ENCODE peak calls at places on chromosomes 12 and 14, in eight cellular contexts. X is psoas muscle; Q is HCT116; U is uterus; G is CD4-positive, alpha-beta memory T cell; J is mammary epithelial cell; Y is lower lobe of right lung; C is SK-N-SH. Z is an unnamed sample. For H3K4me1, the result is how much of the 10 kb centered on the place peaks cover.

GRCh38 chr12:101019667-101020066 is 190.4 kb downstream of the SLC5A8 start:
- DNase-seq in X (no peak), Q (no peak), U (no peak), G (no peak), J (peak), Y (no peak), C (no peak), Z (no peak)

GRCh38 chr12:124520258-124520657 is 47.2 kb downstream of the NCOR2 start:
- DNase-seq in X (no peak), Q (no peak), U (peak), G (no peak), J (peak), Y (peak), C (no peak), Z (no peak)

GRCh38 chr12:70756791-70757190 is 119.6 kb upstream of the PTPRB start:
- DNase-seq in X (no peak), Q (no peak), U (no peak), G (no peak), J (no peak), Y (no peak), C (peak), Z (no peak)

GRCh38 chr12:65875635-65876034 is 51.4 kb downstream of the HMGA2 start:
- DNase-seq in X (no peak), Q (no peak), U (no peak), G (no peak), J (no peak), Y (no peak), C (no peak), Z (no peak)

GRCh38 chr14:82879949-82880535 is 1346.4 kb upstream of the SEL1L start:
- DNase-seq in X (no peak), Q (no peak), U (no peak), G (no peak), J (no peak), Y (no peak), C (no peak), Z (no peak)

GRCh38 chr12:130557201-130557600 is 158.9 kb downstream of the RIMBP2 start:
- DNase-seq in X (no peak), Q (no peak), U (no peak), G (no peak), J (no peak), Y (no peak), C (no peak), Z (no peak)

GRCh38 chr12:131827961-131828534 is at the start of gene MMP17:
- DNase-seq in X (peak), Q (no peak), U (peak), G (peak), J (peak), Y (no peak), C (peak), Z (peak)

GRCh38 chr12:105100207-105100985 is 7.1 kb upstream of the WASHC4 start:
- DNase-seq in X (no peak), Q (peak), U (no peak), G (no peak), J (peak), Y (no peak), C (no peak), Z (no peak)

GRCh38 chr12:123479442-123480180 is 21.7 kb downstream of the SNRNP35 start:
- DNase-seq in X (peak), Q (no peak), U (no peak), G (no peak), J (no peak), Y (no peak), C (no peak), Z (no peak)

GRCh38 chr14:69133206-69134125 is 19.5 kb downstream of the DCAF5 start:
- DNase-seq in X (no peak), Q (no peak), U (no peak), G (no peak), J (peak), Y (no peak), C (peak), Z (no peak)

GRCh38 chr14:34498684-34499412 is 36.8 kb upstream of the SPTSSA start:
- DNase-seq in X (no peak), Q (peak), U (no peak), G (no peak), J (peak), Y (no peak), C (peak), Z (no peak)

GRCh38 chr12:106248177-106248848 is 493 bp upstream of the CKAP4 start:
- DNase-seq in X (peak), Q (no peak), U (peak), G (no peak), J (peak), Y (peak), C (no peak), Z (peak)

GRCh38 chr12:104243971-104244370 is 28.4 kb downstream of the TXNRD1 start:
- DNase-seq in X (no peak), Q (no peak), U (no peak), G (no peak), J (no peak), Y (no peak), C (no peak), Z (no peak)

GRCh38 chr12:65565601-65566560 is 258.4 kb upstream of the HMGA2 start:
- DNase-seq in X (no peak), Q (no peak), U (no peak), G (no peak), J (peak), Y (no peak), C (no peak), Z (no peak)

GRCh38 chr12:40154381-40154780 is 48.5 kb upstream of the SLC2A13 start:
- DNase-seq in X (no peak), Q (no peak), U (no peak), G (no peak), J (no peak), Y (no peak), C (no peak), Z (no peak)

GRCh38 chr12:6788972-6789905 is at the start of gene CD4:
- DNase-seq in X (peak), Q (no peak), U (no peak), G (peak), J (no peak), Y (peak), C (no peak), Z (no peak)

GRCh38 chr14:103206023-103206481 is 82.8 kb downstream of the TNFAIP2 start:
- DNase-seq in X (peak), Q (no peak), U (peak), G (no peak), J (no peak), Y (no peak), C (no peak), Z (peak)

GRCh38 chr14:43471595-43471994 is 1035.5 kb downstream of the FSCB start:
- DNase-seq in X (no peak), Q (no peak), U (no peak), G (no peak), J (no peak), Y (no peak), C (no peak), Z (no peak)

GRCh38 chr14:49769581-49770211 is 1.7 kb downstream of the KLHDC2 start:
- DNase-seq in X (no peak), Q (no peak), U (no peak), G (no peak), J (no peak), Y (peak), C (no peak), Z (no peak)

GRCh38 chr12:99713946-99714520 is 66.5 kb downstream of the GARIN6 start:
- DNase-seq in X (no peak), Q (no peak), U (no peak), G (no peak), J (no peak), Y (no peak), C (no peak), Z (no peak)

GRCh38 chr12:31647106-31647505 is 12.4 kb upstream of the ETFBKMT start:
- DNase-seq in X (no peak), Q (no peak), U (no peak), G (no peak), J (peak), Y (no peak), C (peak), Z (no peak)

GRCh38 chr14:101502761-101503392 is 58.4 kb upstream of the DIO3 start:
- DNase-seq in X (no peak), Q (no peak), U (peak), G (no peak), J (no peak), Y (peak), C (no peak), Z (peak)

GRCh38 chr14:51004801-51005526 is 60.7 kb upstream of the PYGL start:
- DNase-seq in X (no peak), Q (no peak), U (no peak), G (no peak), J (peak), Y (no peak), C (no peak), Z (no peak)

GRCh38 chr12:101696477-101697196 is 803 bp upstream of the CHPT1 start:
- DNase-seq in X (peak), Q (no peak), U (peak), G (no peak), J (no peak), Y (peak), C (peak), Z (no peak)

GRCh38 chr12:52439845-52440244 is 5.7 kb upstream of the KRT75 start:
- DNase-seq in X (no peak), Q (no peak), U (no peak), G (no peak), J (no peak), Y (no peak), C (no peak), Z (no peak)
- H3K4me1 ChIP-seq in X (under half), Q (half or more), U (under half), G (under half), J (half or more), Y (under half), C (under half), Z (half or more)

DNA sequence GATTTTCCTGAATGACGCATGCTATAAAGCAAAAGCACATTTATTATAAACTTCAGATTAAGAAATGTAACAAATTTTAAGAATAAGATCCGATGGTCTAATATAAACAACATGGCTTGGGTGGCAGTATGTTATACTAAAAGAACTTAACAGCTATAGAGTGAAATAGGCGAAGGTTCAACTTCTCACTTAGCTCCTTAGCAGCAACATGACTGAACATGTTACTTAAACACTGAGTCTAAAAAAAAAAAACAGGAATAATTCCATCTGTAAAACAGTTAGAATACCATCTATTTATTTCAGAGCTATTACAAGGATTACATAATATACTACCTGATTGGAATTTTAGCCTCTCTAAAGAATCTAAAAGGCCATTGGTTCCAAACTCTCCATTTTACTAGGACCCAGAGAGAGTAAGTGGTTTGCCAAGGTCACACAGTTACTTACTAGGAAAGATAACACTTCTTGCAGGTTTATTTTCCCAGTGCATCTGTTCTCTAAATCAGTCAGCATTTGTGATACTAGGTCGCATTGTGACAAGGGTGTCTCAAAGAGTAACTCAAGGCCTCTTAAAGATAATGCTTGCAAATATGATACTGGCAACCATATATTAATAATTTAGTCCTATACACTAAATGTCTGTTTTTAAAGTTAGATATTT is 14.8 kb downstream of the OSBPL8 start:
- DNase-seq in X (no peak), Q (no peak), U (no peak), G (no peak), J (peak), Y (no peak), C (no peak), Z (no peak)
- H3K4me1 ChIP-seq in X (half or more), Q (under half), U (under half), G (half or more), J (under half), Y (under half), C (under half), Z (under half)

GRCh38 chr14:99530407-99530806 is 49.2 kb downstream of the CCNK start:
- DNase-seq in X (no peak), Q (no peak), U (no peak), G (no peak), J (no peak), Y (no peak), C (no peak), Z (no peak)

GRCh38 chr14:99532310-99532709 is 51.1 kb downstream of the CCNK start:
- DNase-seq in X (no peak), Q (no peak), U (no peak), G (no peak), J (no peak), Y (no peak), C (no peak), Z (no peak)

GRCh38 chr14:99531221-99532096 is 50.2 kb downstream of the CCNK start:
- DNase-seq in X (no peak), Q (no peak), U (no peak), G (no peak), J (no peak), Y (no peak), C (no peak), Z (no peak)

GRCh38 chr14:99527427-99528076 is 46.3 kb downstream of the CCNK start:
- DNase-seq in X (no peak), Q (no peak), U (no peak), G (no peak), J (no peak), Y (no peak), C (no peak), Z (no peak)

DNA sequence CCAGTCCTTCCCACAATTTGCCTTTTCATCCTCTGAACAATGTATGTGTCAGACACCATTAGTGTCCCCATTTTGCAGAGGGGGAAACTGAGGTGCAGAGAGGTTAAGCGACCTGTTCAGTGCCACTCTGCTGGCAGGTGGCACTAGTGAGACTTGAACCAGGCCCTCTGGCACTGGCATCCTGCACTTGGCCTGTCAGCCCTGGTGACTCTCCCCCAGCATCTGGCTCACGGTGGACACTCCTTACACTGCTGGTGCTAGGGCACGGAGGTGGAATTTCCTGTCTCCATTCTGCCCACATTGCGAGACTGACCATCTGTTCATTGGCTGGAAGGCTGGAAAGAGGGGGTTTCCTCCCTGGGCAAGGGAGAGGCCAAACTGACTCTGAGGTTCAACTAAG is 48.7 kb downstream of the CCNK start:
- DNase-seq in X (no peak), Q (no peak), U (no peak), G (no peak), J (no peak), Y (no peak), C (no peak), Z (no peak)
- H3K4me1 ChIP-seq in X (under half), Q (under half), U (under half), G (under half), J (under half), Y (under half), C (under half), Z (under half)

GRCh38 chr12:53604581-53604980 is 21.6 kb downstream of the ATF7 start:
- DNase-seq in X (no peak), Q (no peak), U (no peak), G (no peak), J (no peak), Y (no peak), C (no peak), Z (no peak)
- H3K4me1 ChIP-seq in X (under half), Q (under half), U (under half), G (under half), J (under half), Y (under half), C (under half), Z (under half)

Z was measured in RWPE2.